ENCODE peak calls at places on chromosomes 12 and 14, in seven cellular contexts. One of them, this sample, is unnamed.

GRCh38 chr14:86501611-86502010 is 971.7 kb downstream of the FLRT2 start:
- DNase-seq in CD8-positive, alpha-beta memory T cell: no peak
- DNase-seq in omental fat pad: no peak
- DNase-seq in WTC11: no peak
- DNase-seq in activated naive CD4-positive, alpha-beta T cell treated with Interleukin-2 at 50 U/mL for 16 hours: no peak
- DNase-seq in stomach: no peak
- DNase-seq in upper lobe of left lung: no peak
- DNase-seq in this sample: no peak

GRCh38 chr14:100317897-100318808 is 5.0 kb upstream of the SLC25A47 start:
- DNase-seq in omental fat pad: peak
- DNase-seq in stomach: peak
- DNase-seq in WTC11: peak
- DNase-seq in activated naive CD4-positive, alpha-beta T cell treated with Interleukin-2 at 50 U/mL for 16 hours: peak
- DNase-seq in upper lobe of left lung: peak
- DNase-seq in CD8-positive, alpha-beta memory T cell: peak
- DNase-seq in this sample: peak

GRCh38 chr12:16588812-16589211 is 17.1 kb downstream of the LMO3 start:
- DNase-seq in stomach: no peak
- DNase-seq in CD8-positive, alpha-beta memory T cell: no peak
- DNase-seq in upper lobe of left lung: no peak
- DNase-seq in WTC11: no peak
- DNase-seq in activated naive CD4-positive, alpha-beta T cell treated with Interleukin-2 at 50 U/mL for 16 hours: no peak
- DNase-seq in omental fat pad: no peak
- DNase-seq in this sample: no peak

GRCh38 chr12:95073698-95074520 is 491 bp upstream of the NR2C1 start:
- DNase-seq in activated naive CD4-positive, alpha-beta T cell treated with Interleukin-2 at 50 U/mL for 16 hours: peak
- DNase-seq in stomach: no peak
- DNase-seq in upper lobe of left lung: peak
- DNase-seq in omental fat pad: no peak
- DNase-seq in CD8-positive, alpha-beta memory T cell: no peak
- DNase-seq in WTC11: no peak
- DNase-seq in this sample: no peak

GRCh38 chr12:95336387-95337067 is 118.9 kb downstream of the VEZT start:
- DNase-seq in CD8-positive, alpha-beta memory T cell: no peak
- DNase-seq in activated naive CD4-positive, alpha-beta T cell treated with Interleukin-2 at 50 U/mL for 16 hours: no peak
- DNase-seq in omental fat pad: no peak
- DNase-seq in upper lobe of left lung: no peak
- DNase-seq in WTC11: peak
- DNase-seq in stomach: peak
- DNase-seq in this sample: no peak

GRCh38 chr12:75816892-75817291 is 214.7 kb downstream of the PHLDA1 start:
- DNase-seq in upper lobe of left lung: no peak
- DNase-seq in activated naive CD4-positive, alpha-beta T cell treated with Interleukin-2 at 50 U/mL for 16 hours: no peak
- DNase-seq in omental fat pad: no peak
- DNase-seq in CD8-positive, alpha-beta memory T cell: no peak
- DNase-seq in stomach: no peak
- DNase-seq in WTC11: no peak
- DNase-seq in this sample: no peak

GRCh38 chr12:57844725-57845477 is 1.6 kb downstream of the CTDSP2 start:
- DNase-seq in upper lobe of left lung: peak
- DNase-seq in WTC11: peak
- DNase-seq in stomach: peak
- DNase-seq in CD8-positive, alpha-beta memory T cell: no peak
- DNase-seq in activated naive CD4-positive, alpha-beta T cell treated with Interleukin-2 at 50 U/mL for 16 hours: peak
- DNase-seq in omental fat pad: no peak
- DNase-seq in this sample: peak

GRCh38 chr14:70856851-70857498 is 47.7 kb upstream of the MAP3K9 start:
- DNase-seq in WTC11: no peak
- DNase-seq in stomach: no peak
- DNase-seq in omental fat pad: no peak
- DNase-seq in upper lobe of left lung: no peak
- DNase-seq in activated naive CD4-positive, alpha-beta T cell treated with Interleukin-2 at 50 U/mL for 16 hours: no peak
- DNase-seq in CD8-positive, alpha-beta memory T cell: no peak
- DNase-seq in this sample: no peak

GRCh38 chr12:108338915-108339657 is at the start of gene CMKLR1:
- DNase-seq in activated naive CD4-positive, alpha-beta T cell treated with Interleukin-2 at 50 U/mL for 16 hours: no peak
- DNase-seq in omental fat pad: no peak
- DNase-seq in WTC11: peak
- DNase-seq in stomach: no peak
- DNase-seq in upper lobe of left lung: peak
- DNase-seq in CD8-positive, alpha-beta memory T cell: no peak
- DNase-seq in this sample: no peak

GRCh38 chr12:109632299-109632698 is 58.7 kb downstream of the MVK start:
- DNase-seq in stomach: no peak
- DNase-seq in upper lobe of left lung: no peak
- DNase-seq in omental fat pad: no peak
- DNase-seq in WTC11: no peak
- DNase-seq in CD8-positive, alpha-beta memory T cell: no peak
- DNase-seq in activated naive CD4-positive, alpha-beta T cell treated with Interleukin-2 at 50 U/mL for 16 hours: no peak
- DNase-seq in this sample: no peak

GRCh38 chr14:49727171-49727570 is 34.3 kb downstream of the KLHDC1 start:
- DNase-seq in omental fat pad: no peak
- DNase-seq in WTC11: no peak
- DNase-seq in stomach: no peak
- DNase-seq in CD8-positive, alpha-beta memory T cell: no peak
- DNase-seq in upper lobe of left lung: no peak
- DNase-seq in activated naive CD4-positive, alpha-beta T cell treated with Interleukin-2 at 50 U/mL for 16 hours: no peak
- DNase-seq in this sample: no peak

GRCh38 chr14:89331398-89331797 is 85.6 kb downstream of the FOXN3 start:
- DNase-seq in WTC11: no peak
- DNase-seq in omental fat pad: no peak
- DNase-seq in activated naive CD4-positive, alpha-beta T cell treated with Interleukin-2 at 50 U/mL for 16 hours: no peak
- DNase-seq in upper lobe of left lung: no peak
- DNase-seq in CD8-positive, alpha-beta memory T cell: no peak
- DNase-seq in stomach: no peak
- DNase-seq in this sample: no peak

GRCh38 chr14:19828314-19828713 is 24.7 kb downstream of the OR4N2 start:
- DNase-seq in activated naive CD4-positive, alpha-beta T cell treated with Interleukin-2 at 50 U/mL for 16 hours: no peak
- DNase-seq in WTC11: no peak
- DNase-seq in omental fat pad: no peak
- DNase-seq in CD8-positive, alpha-beta memory T cell: no peak
- DNase-seq in upper lobe of left lung: no peak
- DNase-seq in stomach: no peak
- DNase-seq in this sample: no peak

GRCh38 chr12:2335517-2335916 is 282.7 kb downstream of the CACNA1C start:
- DNase-seq in omental fat pad: no peak
- DNase-seq in upper lobe of left lung: no peak
- DNase-seq in CD8-positive, alpha-beta memory T cell: no peak
- DNase-seq in WTC11: no peak
- DNase-seq in stomach: no peak
- DNase-seq in activated naive CD4-positive, alpha-beta T cell treated with Interleukin-2 at 50 U/mL for 16 hours: no peak
- DNase-seq in this sample: no peak

GRCh38 chr14:102977475-102977874 is 55.0 kb downstream of the AMN start:
- DNase-seq in upper lobe of left lung: no peak
- DNase-seq in activated naive CD4-positive, alpha-beta T cell treated with Interleukin-2 at 50 U/mL for 16 hours: no peak
- DNase-seq in stomach: no peak
- DNase-seq in CD8-positive, alpha-beta memory T cell: no peak
- DNase-seq in omental fat pad: no peak
- DNase-seq in WTC11: no peak
- DNase-seq in this sample: no peak

GRCh38 chr12:31224768-31225448 is 101.0 kb downstream of the SINHCAF start:
- DNase-seq in omental fat pad: no peak
- DNase-seq in WTC11: no peak
- DNase-seq in activated naive CD4-positive, alpha-beta T cell treated with Interleukin-2 at 50 U/mL for 16 hours: no peak
- DNase-seq in CD8-positive, alpha-beta memory T cell: no peak
- DNase-seq in upper lobe of left lung: no peak
- DNase-seq in stomach: no peak
- DNase-seq in this sample: no peak

GRCh38 chr14:57533214-57533613 is 39.6 kb upstream of the CCDC198 start:
- DNase-seq in WTC11: peak
- DNase-seq in upper lobe of left lung: no peak
- DNase-seq in omental fat pad: no peak
- DNase-seq in stomach: no peak
- DNase-seq in CD8-positive, alpha-beta memory T cell: no peak
- DNase-seq in activated naive CD4-positive, alpha-beta T cell treated with Interleukin-2 at 50 U/mL for 16 hours: no peak
- DNase-seq in this sample: peak

GRCh38 chr12:109492371-109492770 is 14.9 kb downstream of the UBE3B start:
- DNase-seq in WTC11: no peak
- DNase-seq in CD8-positive, alpha-beta memory T cell: no peak
- DNase-seq in stomach: peak
- DNase-seq in activated naive CD4-positive, alpha-beta T cell treated with Interleukin-2 at 50 U/mL for 16 hours: no peak
- DNase-seq in upper lobe of left lung: no peak
- DNase-seq in omental fat pad: no peak
- DNase-seq in this sample: no peak

GRCh38 chr12:8446642-8447547 is 8.9 kb upstream of the CLEC6A start:
- DNase-seq in stomach: no peak
- DNase-seq in activated naive CD4-positive, alpha-beta T cell treated with Interleukin-2 at 50 U/mL for 16 hours: no peak
- DNase-seq in WTC11: no peak
- DNase-seq in omental fat pad: no peak
- DNase-seq in upper lobe of left lung: peak
- DNase-seq in CD8-positive, alpha-beta memory T cell: no peak
- DNase-seq in this sample: no peak

GRCh38 chr12:15732341-15733061 is 56.7 kb downstream of the EPS8 start:
- DNase-seq in WTC11: no peak
- DNase-seq in omental fat pad: no peak
- DNase-seq in stomach: no peak
- DNase-seq in upper lobe of left lung: no peak
- DNase-seq in activated naive CD4-positive, alpha-beta T cell treated with Interleukin-2 at 50 U/mL for 16 hours: no peak
- DNase-seq in CD8-positive, alpha-beta memory T cell: no peak
- DNase-seq in this sample: no peak

GRCh38 chr14:101428409-101428808 is 132.9 kb upstream of the DIO3 start:
- DNase-seq in upper lobe of left lung: no peak
- DNase-seq in activated naive CD4-positive, alpha-beta T cell treated with Interleukin-2 at 50 U/mL for 16 hours: no peak
- DNase-seq in stomach: no peak
- DNase-seq in CD8-positive, alpha-beta memory T cell: no peak
- DNase-seq in omental fat pad: no peak
- DNase-seq in WTC11: no peak
- DNase-seq in this sample: no peak

GRCh38 chr14:102930753-102931579 is 8.5 kb downstream of the AMN start:
- DNase-seq in stomach: peak
- DNase-seq in upper lobe of left lung: peak
- DNase-seq in WTC11: peak
- DNase-seq in CD8-positive, alpha-beta memory T cell: no peak
- DNase-seq in omental fat pad: no peak
- DNase-seq in activated naive CD4-positive, alpha-beta T cell treated with Interleukin-2 at 50 U/mL for 16 hours: no peak
- DNase-seq in this sample: no peak

GRCh38 chr12:50690923-50691322 is 73.0 kb upstream of the ATF1 start:
- DNase-seq in stomach: no peak
- DNase-seq in activated naive CD4-positive, alpha-beta T cell treated with Interleukin-2 at 50 U/mL for 16 hours: no peak
- DNase-seq in WTC11: no peak
- DNase-seq in omental fat pad: no peak
- DNase-seq in CD8-positive, alpha-beta memory T cell: no peak
- DNase-seq in upper lobe of left lung: no peak
- DNase-seq in this sample: no peak